ENCODE peak calls at places on chromosomes 1 and 21, in four cellular contexts. C is mucosa of descending colon, V is GM13977, T is foreskin fibroblast. H is an unnamed sample.

GRCh38 chr1:31548899-31549806 is 27.2 kb upstream of the TINAGL1 start:
- DNase-seq in T (peak), C (peak), V (peak), H (peak)

GRCh38 chr1:15756143-15757015 is 2.2 kb upstream of the FBLIM1 start:
- DNase-seq in C (peak), T (no peak), V (no peak), H (no peak)

GRCh38 chr1:214233856-214234634 is 46.9 kb upstream of the SMYD2 start:
- DNase-seq in V (no peak), T (no peak), C (no peak), H (no peak)

GRCh38 chr1:111882986-111883560 is 106.4 kb downstream of the KCND3 start:
- DNase-seq in C (no peak), T (no peak), V (no peak), H (no peak)

GRCh38 chr21:28632718-28633408 is 359.8 kb downstream of the LTN1 start:
- DNase-seq in T (peak), C (no peak), V (no peak), H (no peak)

GRCh38 chr1:68758666-68759209 is 261.9 kb upstream of the DEPDC1 start:
- DNase-seq in T (no peak), C (no peak), V (no peak), H (no peak)

GRCh38 chr1:932178-932520 is 8.4 kb downstream of the SAMD11 start:
- DNase-seq in T (no peak), C (no peak), V (no peak), H (no peak)

GRCh38 chr21:34912022-34912933 is 136.8 kb downstream of the RUNX1 start:
- DNase-seq in T (peak), C (no peak), V (no peak), H (peak)

GRCh38 chr1:158818991-158819405 is 12.2 kb upstream of the MNDA start:
- DNase-seq in C (no peak), V (no peak), T (no peak), H (no peak)

GRCh38 chr1:157226739-157227138 is 88.5 kb upstream of the ETV3 start:
- DNase-seq in V (no peak), C (no peak), T (no peak), H (no peak)

GRCh38 chr1:239952348-239953307 is 139.1 kb upstream of the FMN2 start:
- DNase-seq in T (peak), C (no peak), V (no peak), H (no peak)

GRCh38 chr1:92273039-92273438 is 25.7 kb downstream of the GLMN start:
- DNase-seq in T (no peak), V (no peak), C (no peak), H (no peak)

GRCh38 chr1:11615109-11615508 is 39.1 kb downstream of the FBXO2 start:
- DNase-seq in V (no peak), T (no peak), C (no peak), H (no peak)

GRCh38 chr1:1099506-1100183 is 16.2 kb downstream of the C1orf159 start:
- DNase-seq in T (no peak), V (no peak), C (no peak), H (no peak)

GRCh38 chr1:161044535-161044907 is 1.3 kb downstream of the USF1 start:
- DNase-seq in V (no peak), C (no peak), T (peak), H (no peak)

GRCh38 chr1:228365321-228366061 is 41.1 kb downstream of the TRIM11 start:
- DNase-seq in C (peak), T (no peak), V (no peak), H (no peak)

GRCh38 chr1:58575831-58576726 is 973 bp downstream of the TACSTD2 start:
- DNase-seq in V (peak), C (peak), T (no peak), H (no peak)

GRCh38 chr1:227774721-227775665 is 39.8 kb downstream of the SNAP47 start:
- DNase-seq in V (no peak), C (peak), T (peak), H (no peak)

GRCh38 chr1:205480349-205481278 is 23.9 kb upstream of the CDK18 start:
- DNase-seq in V (peak), C (no peak), T (no peak), H (peak)

GRCh38 chr1:87959236-87959635 is 630.6 kb downstream of the LMO4 start:
- DNase-seq in C (no peak), T (no peak), V (no peak), H (no peak)

GRCh38 chr1:169859001-169859400 is 34.7 kb downstream of the SCYL3 start:
- DNase-seq in T (no peak), C (no peak), V (no peak), H (no peak)

GRCh38 chr1:232901255-232901654 is 49.2 kb upstream of the NTPCR start:
- DNase-seq in T (no peak), C (no peak), V (no peak), H (peak)

GRCh38 chr1:152179566-152179965 is 20.5 kb upstream of the RPTN start:
- DNase-seq in C (no peak), T (peak), V (no peak), H (no peak)

GRCh38 chr1:223844521-223844961 is 1.2 kb downstream of the TP53BP2 start:
- DNase-seq in T (peak), C (no peak), V (no peak), H (no peak)

GRCh38 chr1:22739648-22740385 is 29.2 kb downstream of the EPHB2 start:
- DNase-seq in C (no peak), T (peak), V (no peak), H (no peak)

GRCh38 chr21:31803039-31804007 is 69.5 kb upstream of the HUNK start:
- DNase-seq in T (no peak), C (no peak), V (no peak), H (no peak)

GRCh38 chr21:22758478-22758877 is 1760.3 kb downstream of the NCAM2 start:
- DNase-seq in C (no peak), T (no peak), V (no peak), H (no peak)

GRCh38 chr1:230682882-230683610 is 30.9 kb downstream of the AGT start:
- DNase-seq in V (no peak), T (peak), C (no peak), H (no peak)

GRCh38 chr1:230684146-230684545 is 29.8 kb downstream of the AGT start:
- DNase-seq in C (no peak), T (no peak), V (no peak), H (no peak)

GRCh38 chr1:230686747-230687146 is 27.2 kb downstream of the AGT start:
- DNase-seq in C (no peak), T (no peak), V (no peak), H (no peak)

GRCh38 chr1:230682274-230682673 is 31.6 kb downstream of the AGT start:
- DNase-seq in V (no peak), C (no peak), T (no peak), H (no peak)

GRCh38 chr1:230684998-230685397 is 28.9 kb downstream of the AGT start:
- DNase-seq in C (no peak), T (no peak), V (no peak), H (no peak)
- TF ChIP-seq CTCF in C (no peak), T (no peak), V (no peak), H (no peak)

DNA sequence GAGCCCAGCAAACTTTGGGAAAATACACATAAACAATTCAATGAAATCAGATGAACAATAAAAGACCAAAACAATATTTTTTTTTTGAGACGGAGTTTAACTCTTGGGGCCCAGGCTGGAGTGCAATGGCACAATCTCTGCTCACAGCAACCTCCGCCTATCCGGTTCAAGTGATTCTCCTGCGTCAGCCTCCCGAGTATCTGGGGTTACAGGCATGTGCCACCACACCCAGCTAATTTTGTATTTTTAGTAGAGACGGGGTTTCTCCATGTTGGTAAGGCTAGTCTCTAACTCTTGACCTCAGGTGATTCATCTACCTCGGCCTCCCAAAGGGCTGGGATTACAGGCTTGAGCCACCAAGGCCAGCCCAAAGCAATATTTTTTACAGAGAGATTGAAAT is 1588.5 kb downstream of the BRINP3 start:
- DNase-seq in V (no peak), C (no peak), T (no peak), H (no peak)
- TF ChIP-seq CTCF in V (no peak), C (no peak), T (no peak), H (no peak)

GRCh38 chr1:8398677-8399076 is 80.8 kb downstream of the SLC45A1 start:
- DNase-seq in C (no peak), V (no peak), T (no peak), H (no peak)
- TF ChIP-seq CTCF in C (no peak), V (no peak), T (no peak), H (no peak)

GRCh38 chr1:59718064-59718988 is 96.4 kb upstream of the HOOK1 start:
- DNase-seq in V (no peak), T (no peak), C (no peak), H (no peak)
- TF ChIP-seq CTCF in V (peak), T (no peak), C (no peak), H (peak)

GRCh38 chr1:193448682-193449461 is 262.5 kb upstream of the B3GALT2 start:
- DNase-seq in T (no peak), V (no peak), C (no peak), H (no peak)
- TF ChIP-seq CTCF in T (no peak), V (no peak), C (no peak), H (no peak)

GRCh38 chr1:33082575-33083112 is 1.7 kb downstream of the AZIN2 start:
- DNase-seq in V (no peak), C (no peak), T (peak), H (no peak)

GRCh38 chr1:33078030-33078591 is 2.8 kb upstream of the AZIN2 start:
- DNase-seq in C (no peak), T (no peak), V (no peak), H (no peak)

GRCh38 chr1:33081554-33082305 is 777 bp downstream of the AZIN2 start:
- DNase-seq in V (no peak), T (peak), C (peak), H (no peak)

GRCh38 chr1:33080373-33080772 is 580 bp upstream of the AZIN2 start:
- DNase-seq in V (no peak), C (no peak), T (no peak), H (no peak)

DNA sequence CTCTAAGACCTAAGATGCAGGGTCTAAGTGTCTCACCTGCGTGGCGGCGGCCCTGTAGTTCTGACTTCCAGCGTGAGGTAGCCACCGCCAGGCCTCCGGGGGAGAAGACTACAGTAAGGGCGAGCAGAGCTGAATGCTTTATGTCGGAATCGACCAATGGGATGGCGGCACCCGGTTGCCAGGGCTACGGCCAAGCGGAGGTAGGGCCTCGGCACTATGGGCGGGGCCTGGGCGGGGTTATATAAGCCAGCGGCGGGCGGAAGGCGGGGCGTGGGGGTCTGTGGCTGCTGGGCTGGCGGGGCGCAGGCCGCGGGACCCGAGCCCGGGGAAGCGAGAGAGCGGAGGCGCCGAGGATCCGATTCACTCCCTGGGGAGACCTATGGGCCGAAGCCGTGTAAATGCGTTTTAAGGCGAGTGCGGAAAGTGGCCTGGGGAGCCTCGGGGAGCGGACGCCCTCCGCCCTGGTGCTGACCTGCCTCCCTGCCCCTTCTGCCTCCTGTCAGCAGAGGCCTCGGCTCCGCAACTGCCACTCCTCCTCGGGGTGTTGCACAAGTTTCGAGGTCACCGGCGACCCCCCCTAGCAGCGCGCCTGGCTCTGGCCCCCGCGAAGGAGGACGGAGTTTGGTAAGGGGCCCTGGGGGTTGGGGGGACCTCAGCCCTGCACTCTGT is at the start of gene AZIN2:
- DNase-seq in V (peak), C (peak), T (peak), H (peak)
- TF ChIP-seq CTCF in V (no peak), C (no peak), T (no peak), H (no peak)

DNA sequence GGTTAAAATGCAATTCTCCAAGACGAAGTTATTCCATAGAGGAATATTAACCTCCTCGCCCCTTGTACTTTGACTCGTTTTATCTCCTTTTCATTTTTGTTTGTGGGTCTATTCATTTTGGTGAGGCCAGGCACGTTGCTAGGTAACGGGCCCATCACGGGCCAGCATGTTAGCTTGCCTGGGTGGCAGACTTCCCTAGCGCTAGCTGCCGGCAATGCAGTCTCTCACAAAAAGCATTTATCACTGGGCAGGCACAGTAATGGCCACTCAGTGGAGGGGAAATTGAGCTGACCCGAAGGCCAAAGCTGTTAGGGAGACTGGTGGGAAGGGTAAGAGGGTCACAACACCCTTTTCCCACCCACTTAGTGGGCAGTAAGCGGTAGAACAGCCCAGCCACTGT is 234.4 kb upstream of the FOXD3 start:
- DNase-seq in C (no peak), V (no peak), T (peak), H (no peak)
- TF ChIP-seq CTCF in C (no peak), V (no peak), T (no peak), H (no peak)

DNA sequence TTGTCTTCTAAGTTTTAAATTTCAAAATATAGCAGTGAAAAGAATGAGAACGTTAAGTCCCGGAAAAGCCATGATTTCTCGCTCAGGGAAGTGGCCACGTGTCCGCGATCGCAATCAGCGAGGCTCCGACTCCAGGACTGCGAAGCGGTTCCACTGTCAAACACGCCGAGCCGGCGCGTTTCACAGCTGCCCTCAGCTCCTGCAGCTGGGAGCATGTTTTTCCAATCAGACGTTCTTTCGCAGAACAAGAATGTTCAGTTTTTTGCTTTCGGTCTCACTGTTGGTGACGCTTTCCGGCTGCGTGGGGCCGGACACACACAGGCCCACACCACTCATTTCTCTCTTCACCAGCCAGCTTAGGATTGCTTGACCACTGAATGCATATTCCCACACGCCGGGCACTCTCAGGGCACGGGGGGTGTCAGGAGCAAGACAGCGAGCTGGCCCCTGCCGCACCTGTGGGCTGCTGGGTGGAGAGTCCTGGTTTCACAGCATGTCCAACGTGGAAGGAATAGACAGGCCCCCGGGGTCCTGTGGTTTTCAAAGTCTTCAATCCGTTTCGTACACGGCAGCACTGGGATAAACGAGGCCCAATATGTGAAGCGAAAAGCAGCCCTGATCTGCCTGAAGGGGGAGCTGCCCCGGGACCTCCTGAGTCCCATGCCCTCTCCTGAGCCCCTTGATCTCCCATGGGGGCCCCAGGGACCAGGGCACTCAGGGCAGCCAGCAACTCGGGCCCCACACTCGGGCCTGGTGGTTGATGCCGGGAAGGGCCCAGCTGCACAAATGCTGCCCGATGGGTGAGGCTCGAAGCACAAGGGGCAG is 47.3 kb upstream of the COL18A1 start:
- DNase-seq in T (peak), V (no peak), C (peak), H (no peak)
- TF ChIP-seq CTCF in T (peak), V (no peak), C (no peak), H (no peak)

DNA sequence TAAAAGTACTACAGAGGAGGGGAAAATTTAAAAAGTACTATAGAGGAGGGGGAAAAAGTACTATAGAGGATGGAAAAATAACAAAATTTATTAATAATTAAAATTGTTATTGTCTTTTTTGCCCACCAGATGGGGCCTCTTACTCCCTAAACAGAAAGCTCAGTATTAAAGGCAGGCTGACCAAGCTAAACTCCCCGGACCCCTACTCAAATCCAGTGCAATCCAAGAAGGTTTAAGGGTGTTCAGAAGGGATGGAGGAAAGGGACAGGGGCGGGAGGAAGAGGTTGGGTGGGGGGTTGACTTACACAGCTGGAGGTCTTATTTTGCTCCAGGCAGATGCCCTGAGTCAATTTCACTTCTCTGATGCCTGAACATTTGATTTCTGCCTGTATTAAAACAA is 13.7 kb downstream of the CD34 start:
- DNase-seq in T (no peak), C (no peak), V (no peak), H (no peak)
- TF ChIP-seq CTCF in T (peak), C (no peak), V (no peak), H (no peak)

GRCh38 chr1:215824245-215824644 is 257.1 kb downstream of the KCTD3 start:
- DNase-seq in T (peak), C (no peak), V (no peak), H (no peak)
- TF ChIP-seq CTCF in T (peak), C (no peak), V (peak), H (no peak)

H was measured in GM20000.